ENCODE peak calls at places on chromosome 11, in nine cellular contexts. E is breast epithelium, Q is thyroid gland, W is heart left ventricle, D is GM12891, Y is body of pancreas, O is right lobe of liver, R is stomach, G is sigmoid colon. X is an unnamed sample.

GRCh38 chr11:102367364-102367763 is 20.4 kb downstream of the BIRC2 start:
- DNase-seq in E (no peak), Q (no peak), W (no peak), D (no peak), Y (no peak), O (no peak), R (no peak), G (no peak), X (peak; percentile 7)

GRCh38 chr11:44766112-44766971 is 39.6 kb downstream of the TSPAN18 start:
- DNase-seq in E (no peak), Q (peak; percentile 6), W (peak; percentile 92), D (no peak), Y (peak; percentile 62), O (no peak), R (peak; percentile 50), G (no peak), X (peak; percentile 15)

GRCh38 chr11:103923473-103923931 is 112.9 kb upstream of the DDI1 start:
- DNase-seq in E (no peak), Q (no peak), W (no peak), D (no peak), Y (no peak), O (no peak), R (no peak), G (no peak), X (no peak)

GRCh38 chr11:33869511-33870422 is 22.1 kb downstream of the LMO2 start:
- DNase-seq in E (no peak), Q (no peak), W (peak; percentile 62), D (peak; percentile 57), Y (peak; percentile 56), O (peak; percentile 67), R (no peak), G (no peak), X (peak; percentile 71)

GRCh38 chr11:61332266-61332822 is 561 bp downstream of the DDB1 start:
- DNase-seq in E (no peak), Q (peak; percentile 19), W (no peak), D (no peak), Y (no peak), O (no peak), R (no peak), G (no peak), X (peak; percentile 65)

GRCh38 chr11:127003260-127003981 is 2.9 kb upstream of the KIRREL3 start:
- DNase-seq in E (no peak), Q (peak; percentile 6), W (no peak), D (peak; percentile 42), Y (peak; percentile 15), O (no peak), R (no peak), G (no peak), X (no peak)

GRCh38 chr11:26839911-26840705 is 118.2 kb upstream of the SLC5A12 start:
- DNase-seq in E (no peak), Q (no peak), W (no peak), D (no peak), Y (no peak), O (no peak), R (no peak), G (no peak), X (no peak)

GRCh38 chr11:1728281-1728680 is 22.1 kb downstream of the IFITM10 start:
- DNase-seq in E (no peak), Q (no peak), W (no peak), D (no peak), Y (no peak), O (no peak), R (no peak), G (no peak), X (no peak)

GRCh38 chr11:132429685-132430084 is 1059.3 kb downstream of the NTM start:
- DNase-seq in E (no peak), Q (no peak), W (no peak), D (no peak), Y (no peak), O (no peak), R (no peak), G (no peak), X (no peak)

GRCh38 chr11:76455931-76456330 is 11.1 kb downstream of the EMSY start:
- DNase-seq in E (no peak), Q (no peak), W (no peak), D (no peak), Y (no peak), O (no peak), R (no peak), G (no peak), X (no peak)

GRCh38 chr11:833849-834311 is 1.1 kb downstream of the CD151 start:
- DNase-seq in E (no peak), Q (no peak), W (no peak), D (no peak), Y (no peak), O (no peak), R (peak; percentile 43), G (no peak), X (no peak)

GRCh38 chr11:47176328-47177228 is at the start of gene ARFGAP2:
- DNase-seq in E (peak; percentile 95), Q (peak; percentile 98), W (peak; percentile 98), D (peak; percentile 100), Y (peak; percentile 98), O (peak; percentile 99), R (peak; percentile 98), G (peak; percentile 98), X (peak; percentile 99)
- TF ChIP-seq POLR2A in E (no peak), Q (peak; percentile 53), W (peak; percentile 69), D (peak; percentile 66), Y (peak; percentile 43), O (peak; percentile 42), R (no peak), G (peak; percentile 16), X (peak; percentile 78)

GRCh38 chr11:7513210-7514098 is at the start of gene PPFIBP2:
- DNase-seq in E (peak; percentile 86), Q (peak; percentile 96), W (peak; percentile 86), D (peak; percentile 86), Y (peak; percentile 87), O (peak; percentile 96), R (peak; percentile 88), G (peak; percentile 89), X (peak; percentile 67)
- TF ChIP-seq POLR2A in E (peak; percentile 72), Q (peak; percentile 95), W (peak; percentile 56), D (peak; percentile 53), Y (peak; percentile 35), O (peak; percentile 92), R (no peak), G (peak; percentile 33), X (no peak)

GRCh38 chr11:117327567-117328413 is at the start of gene CEP164:
- DNase-seq in E (peak; percentile 94), Q (peak; percentile 97), W (peak; percentile 98), D (peak; percentile 94), Y (peak; percentile 98), O (peak; percentile 97), R (peak; percentile 95), G (peak; percentile 98), X (peak; percentile 97)
- TF ChIP-seq POLR2A in E (peak; percentile 47), Q (peak; percentile 65), W (peak; percentile 68), D (peak; percentile 90), Y (no peak), O (peak; percentile 45), R (peak; percentile 31), G (peak; percentile 48), X (peak; percentile 49)

GRCh38 chr11:64842366-64842759 is 2.1 kb downstream of the CDC42BPG start:
- DNase-seq in E (no peak), Q (peak; percentile 23), W (no peak), D (no peak), Y (no peak), O (no peak), R (no peak), G (no peak), X (no peak)

GRCh38 chr11:64843971-64844329 is 503 bp downstream of the CDC42BPG start:
- DNase-seq in E (no peak), Q (no peak), W (no peak), D (no peak), Y (no peak), O (no peak), R (no peak), G (no peak), X (no peak)

GRCh38 chr11:64841592-64842365 is 2.7 kb downstream of the CDC42BPG start:
- DNase-seq in E (no peak), Q (peak; percentile 7), W (no peak), D (no peak), Y (no peak), O (no peak), R (no peak), G (no peak), X (no peak)

GRCh38 chr11:64844330-64845124 is at the start of gene CDC42BPG:
- DNase-seq in E (peak; percentile 84), Q (peak; percentile 94), W (peak; percentile 68), D (peak; percentile 91), Y (peak; percentile 92), O (peak; percentile 73), R (peak; percentile 92), G (no peak), X (peak; percentile 89)

DNA sequence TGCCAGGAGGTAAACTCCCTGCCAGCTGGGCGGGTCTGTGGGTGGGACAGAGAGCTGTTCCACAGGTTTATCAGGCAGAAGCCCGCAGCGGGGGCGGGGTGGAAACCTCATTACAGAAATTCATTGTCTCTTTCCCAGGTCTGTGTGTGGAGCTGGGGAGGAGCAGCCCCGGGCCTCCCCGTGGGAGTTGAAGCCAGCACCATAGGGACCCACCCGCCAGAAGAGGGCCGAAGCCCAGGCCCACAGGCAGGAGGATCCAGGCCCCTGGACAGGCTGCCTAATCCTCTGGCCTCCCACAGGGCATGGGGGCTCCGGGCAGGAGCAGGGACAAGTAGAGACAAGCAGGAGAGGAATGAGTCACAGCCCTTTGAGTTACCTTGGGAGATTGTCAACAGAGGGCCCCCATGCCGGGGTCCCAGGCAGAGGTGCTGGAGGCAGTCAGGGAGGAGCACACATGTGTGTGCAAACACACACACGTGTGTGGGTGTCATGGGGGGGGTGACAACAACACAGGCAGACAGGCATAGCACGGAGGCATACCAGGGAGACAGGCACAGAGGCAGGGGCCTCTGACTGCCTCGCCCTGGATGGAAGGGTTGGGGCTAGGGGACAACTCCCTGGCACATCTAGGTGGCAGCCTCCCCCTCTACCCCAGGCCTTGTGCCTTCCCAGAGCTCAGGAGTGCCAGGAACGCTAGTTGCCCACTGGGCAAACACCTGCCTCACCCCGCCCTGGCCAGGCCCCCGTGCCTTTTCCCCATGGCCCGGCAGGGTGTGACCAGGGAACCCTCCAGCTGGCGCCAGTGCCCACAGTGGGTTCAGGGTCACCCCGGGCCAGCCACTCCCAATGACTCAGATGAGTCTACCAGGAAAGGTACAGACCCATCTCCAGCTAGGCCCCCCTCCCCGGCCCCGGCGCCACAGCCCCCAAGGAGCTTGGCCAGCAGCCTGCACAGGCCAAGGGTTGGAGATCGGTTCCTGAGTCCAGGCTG is 1.3 kb downstream of the CDC42BPG start:
- DNase-seq in E (peak; percentile 80), Q (peak; percentile 65), W (peak; percentile 31), D (no peak), Y (peak; percentile 89), O (peak; percentile 57), R (peak; percentile 82), G (no peak), X (no peak)
- TF ChIP-seq POLR2A in E (no peak), Q (no peak), W (no peak), D (no peak), Y (no peak), O (no peak), R (no peak), G (no peak), X (no peak)

DNA sequence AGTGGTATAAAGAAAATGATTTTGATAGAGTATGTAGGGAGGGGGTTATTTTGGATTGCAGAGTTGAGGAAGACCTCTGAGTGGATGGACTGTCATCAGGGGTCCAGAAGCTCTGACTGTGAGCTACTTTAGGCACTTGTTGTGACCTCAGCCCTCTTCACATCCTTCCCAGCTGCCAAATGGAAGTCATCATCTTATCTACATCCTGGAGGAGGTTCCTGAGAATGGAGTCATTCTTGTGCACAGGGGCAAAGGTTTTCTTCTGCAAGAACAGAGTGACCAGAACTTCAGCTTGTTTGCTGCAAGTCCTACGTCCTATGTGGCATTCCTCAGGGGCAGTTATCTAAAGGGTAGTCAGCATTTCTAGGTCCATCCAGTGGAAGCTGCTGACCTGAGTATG is 393.8 kb downstream of the AASDHPPT start:
- DNase-seq in E (no peak), Q (no peak), W (no peak), D (no peak), Y (no peak), O (no peak), R (no peak), G (no peak), X (no peak)
- TF ChIP-seq POLR2A in E (no peak), Q (no peak), W (no peak), D (no peak), Y (no peak), O (no peak), R (no peak), G (no peak), X (no peak)

X was measured in erythroblast.